ENCODE peak calls at places on chromosome 16, in ten cellular contexts. W is A549, G is IMR-90, X is body of pancreas, H is H1, A is upper lobe of left lung, J is tibial nerve, R is ovary, L is stomach, M is vagina. F is an unnamed sample. For H3K4me1, the result is how much of the 10 kb centered on the place peaks cover.

GRCh38 chr16:85437161-85438052 is 175.7 kb upstream of the GSE1 start:
- DNase-seq in W (no peak), G (no peak), X (peak), H (no peak), A (peak), J (no peak), R (peak), L (peak), M (no peak), F (peak)

GRCh38 chr16:80671281-80671849 is 130.6 kb downstream of the DYNLRB2 start:
- DNase-seq in W (no peak), G (no peak), X (no peak), H (no peak), A (no peak), J (no peak), R (no peak), L (no peak), M (no peak), F (no peak)

GRCh38 chr16:55257971-55258613 is 65.9 kb upstream of the IRX6 start:
- DNase-seq in W (no peak), G (peak), X (peak), H (peak), A (peak), J (no peak), R (no peak), L (peak), M (peak), F (peak)

GRCh38 chr16:6684076-6684673 is 648.5 kb upstream of the RBFOX1 start:
- DNase-seq in W (peak), G (no peak), X (peak), H (peak), A (no peak), J (no peak), R (no peak), L (no peak), M (no peak), F (peak)

GRCh38 chr16:14097182-14097951 is 26.2 kb downstream of the MRTFB start:
- DNase-seq in W (no peak), G (no peak), X (peak), H (no peak), A (peak), J (no peak), R (no peak), L (peak), M (no peak), F (no peak)

GRCh38 chr16:75224281-75224680 is 5.5 kb downstream of the CTRB1 start:
- DNase-seq in W (no peak), G (no peak), X (no peak), H (no peak), A (no peak), J (no peak), R (no peak), L (no peak), M (no peak), F (no peak)

GRCh38 chr16:22320572-22321339 is 23.5 kb downstream of the POLR3E start:
- DNase-seq in W (no peak), G (no peak), X (no peak), H (no peak), A (no peak), J (no peak), R (no peak), L (no peak), M (peak), F (no peak)

GRCh38 chr16:89422905-89423630 is 67.3 kb downstream of the ANKRD11 start:
- DNase-seq in W (no peak), G (peak), X (no peak), H (no peak), A (no peak), J (no peak), R (no peak), L (no peak), M (no peak), F (no peak)

GRCh38 chr16:56608876-56609462 is 585 bp downstream of the MT2A start:
- DNase-seq in W (no peak), G (no peak), X (peak), H (no peak), A (no peak), J (no peak), R (no peak), L (no peak), M (no peak), F (no peak)

GRCh38 chr16:73064227-73064995 is 16.5 kb upstream of the ZFHX3 start:
- DNase-seq in W (no peak), G (peak), X (no peak), H (peak), A (no peak), J (no peak), R (no peak), L (no peak), M (no peak), F (no peak)

DNA sequence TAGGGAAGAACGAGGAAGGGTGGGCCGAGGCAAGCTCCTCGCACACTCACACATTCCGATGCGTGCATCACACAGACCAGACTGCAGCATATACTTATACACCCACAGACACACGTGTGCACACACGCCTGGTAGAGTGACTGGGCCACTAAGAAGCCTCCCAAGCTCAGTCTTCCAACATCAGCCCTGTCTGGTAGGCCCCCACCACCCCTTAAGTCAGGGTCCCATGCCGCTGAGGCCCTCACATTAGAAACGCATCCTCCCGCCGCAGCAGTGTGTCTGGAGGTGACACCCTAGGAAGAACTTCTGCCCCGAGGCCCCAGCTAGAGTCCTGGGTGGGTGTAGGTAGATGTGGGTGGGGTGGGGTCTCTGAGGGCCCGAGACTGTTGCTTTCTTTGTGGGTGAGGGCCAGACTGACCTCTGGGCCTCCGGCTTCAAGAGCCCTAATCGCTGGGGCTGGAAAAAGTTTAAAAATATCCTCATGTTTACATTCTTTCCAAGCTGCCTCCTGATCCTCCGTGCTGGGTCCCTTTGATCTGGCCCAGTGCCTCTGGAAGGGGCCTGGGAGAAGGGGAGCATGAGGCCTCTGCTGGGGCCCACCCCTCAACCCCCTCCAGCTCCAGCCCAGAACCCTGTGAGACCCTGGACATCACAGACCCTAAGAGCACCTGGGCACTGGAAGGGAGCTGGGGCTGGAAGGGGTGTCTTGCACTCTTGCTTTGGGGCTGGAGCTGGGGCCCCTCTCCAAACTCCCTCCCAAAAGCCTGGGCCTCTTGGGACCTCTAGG is 13.6 kb downstream of the CDH16 start:
- DNase-seq in W (no peak), G (peak), X (no peak), H (no peak), A (no peak), J (no peak), R (no peak), L (peak), M (no peak), F (no peak)
- H3K4me1 ChIP-seq in W (under half), G (under half), X (under half), H (under half), A (under half), J (under half), R (under half), L (half or more), M (under half), F (half or more)

DNA sequence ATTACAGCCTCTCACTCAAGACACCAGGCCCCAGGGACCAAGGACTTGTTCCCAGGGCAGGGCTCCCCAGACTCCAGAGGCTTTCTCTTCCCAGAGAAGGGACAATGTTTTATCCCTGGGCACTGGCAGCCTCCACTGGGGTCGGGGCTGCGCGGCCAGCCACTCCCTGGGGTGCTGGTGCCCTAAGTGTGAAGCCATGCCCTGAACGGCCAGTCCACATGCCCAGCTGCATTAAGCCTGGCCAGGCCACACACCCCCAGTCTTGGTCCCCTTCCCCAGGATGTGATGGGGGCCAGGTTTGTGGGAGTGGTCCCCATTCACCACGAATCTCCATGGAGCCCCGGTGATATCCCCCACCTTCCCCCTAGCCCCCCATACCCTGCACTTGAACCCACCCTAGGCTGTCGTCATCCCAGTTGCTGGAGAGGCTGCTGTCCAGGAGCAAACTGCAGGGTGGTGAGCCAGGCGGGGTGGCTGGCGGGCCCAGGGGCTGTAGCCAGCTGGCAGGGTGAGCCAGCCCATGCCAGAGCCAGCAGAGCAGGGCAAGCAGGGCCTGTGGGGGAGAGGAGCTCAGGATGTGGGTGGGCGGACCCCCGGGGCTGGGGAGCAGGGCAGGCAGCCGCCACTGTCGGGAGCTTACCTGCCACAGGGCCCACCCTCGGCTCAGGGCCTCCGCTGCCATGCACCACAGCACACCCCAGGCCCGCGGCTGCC is 4.6 kb downstream of the PAQR4 start:
- DNase-seq in W (no peak), G (no peak), X (no peak), H (no peak), A (no peak), J (no peak), R (no peak), L (no peak), M (no peak), F (no peak)
- TF ChIP-seq POLR2A in W (no peak), G (no peak), X (no peak), H (no peak), A (no peak), J (no peak), R (no peak), L (no peak), M (no peak), F (no peak)

GRCh38 chr16:11224096-11224893 is 31.7 kb downstream of the SOCS1 start:
- DNase-seq in W (no peak), G (no peak), X (peak), H (no peak), A (peak), J (peak), R (peak), L (peak), M (no peak), F (peak)
- H3K4me1 ChIP-seq in W (under half), G (under half), X (under half), H (under half), A (under half), J (under half), R (under half), L (under half), M (under half), F (under half)

DNA sequence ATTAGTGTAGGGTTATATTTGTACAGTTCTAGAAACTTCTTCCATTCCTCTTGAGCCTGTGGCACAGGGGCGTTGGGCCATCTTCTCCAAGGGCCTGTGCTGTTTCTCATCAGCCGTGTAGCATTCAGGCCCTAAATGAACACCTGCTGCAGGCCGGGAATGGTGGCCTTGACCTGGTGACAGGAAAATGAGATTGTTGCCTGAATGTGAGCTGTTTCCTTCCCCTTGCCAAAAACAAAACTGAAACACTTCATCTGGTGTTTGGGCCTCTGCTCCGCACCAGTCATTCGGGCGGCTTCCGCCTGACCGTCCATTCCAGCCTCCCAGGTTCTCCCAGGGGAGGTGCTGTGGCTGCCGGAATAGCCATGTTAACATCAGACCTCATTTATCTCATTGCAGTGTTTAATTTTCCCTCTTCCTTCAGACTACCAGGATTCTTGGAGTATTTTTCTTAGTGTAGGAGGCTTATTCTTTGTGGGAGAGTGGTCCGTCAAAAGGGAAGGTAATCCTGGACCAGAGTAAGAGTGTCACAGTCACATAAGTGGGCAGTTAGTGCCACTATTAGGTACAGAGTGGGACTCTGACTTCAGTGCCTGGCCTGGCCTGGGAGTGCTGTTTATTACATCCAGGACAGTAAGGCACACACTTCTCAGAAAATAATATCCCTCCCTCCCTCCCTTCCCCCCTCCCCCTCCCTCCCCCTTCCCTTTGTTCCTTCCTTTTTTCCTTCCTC is 61.9 kb downstream of the WWP2 start:
- DNase-seq in W (no peak), G (no peak), X (peak), H (no peak), A (peak), J (peak), R (peak), L (peak), M (no peak), F (peak)
- TF ChIP-seq POLR2A in W (no peak), G (no peak), X (no peak), H (no peak), A (no peak), J (no peak), R (no peak), L (no peak), M (no peak), F (no peak)

GRCh38 chr16:17368511-17368910 is 102.2 kb downstream of the XYLT1 start:
- DNase-seq in W (no peak), G (no peak), X (no peak), H (no peak), A (no peak), J (no peak), R (no peak), L (no peak), M (no peak), F (no peak)
- H3K4me1 ChIP-seq in W (under half), G (under half), X (under half), H (under half), A (under half), J (under half), R (under half), L (half or more), M (half or more), F (under half)

GRCh38 chr16:104828-105374 is 26.9 kb downstream of the MPG start:
- DNase-seq in W (no peak), G (no peak), X (no peak), H (no peak), A (no peak), J (no peak), R (no peak), L (no peak), M (no peak), F (no peak)
- TF ChIP-seq POLR2A in W (no peak), G (no peak), X (no peak), H (no peak), A (no peak), J (no peak), R (no peak), L (no peak), M (no peak), F (no peak)

DNA sequence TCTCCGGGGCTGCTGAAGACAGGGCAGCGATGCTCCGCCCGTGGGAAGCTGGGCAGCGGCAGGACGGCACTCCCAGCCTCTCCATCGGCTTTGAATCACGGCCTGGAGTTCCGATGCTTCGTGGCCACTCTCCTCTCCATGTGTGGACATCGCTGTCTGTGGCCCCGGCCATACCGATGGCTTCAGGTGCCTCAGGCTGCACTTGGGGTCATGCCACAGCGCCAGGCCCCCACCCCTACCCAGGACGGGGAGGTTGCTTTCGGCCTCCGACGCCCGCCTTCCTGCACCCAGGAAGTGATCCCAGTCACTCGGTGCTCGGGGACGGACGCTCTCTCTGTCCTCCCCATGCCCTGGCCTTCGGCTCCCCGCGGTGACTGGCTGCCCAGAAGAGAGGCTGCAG is 180.7 kb downstream of the BANP start:
- DNase-seq in W (no peak), G (no peak), X (no peak), H (no peak), A (no peak), J (no peak), R (no peak), L (no peak), M (no peak), F (no peak)
- H3K4me1 ChIP-seq in W (under half), G (under half), X (under half), H (under half), A (under half), J (under half), R (under half), L (under half), M (under half), F (under half)

F was measured in testis.